ENCODE peak calls at places on chromosomes 1 and 21, in four cellular contexts. A is H1, K is K562, L is SK-N-SH. D is an unnamed sample.

GRCh38 chr1:45334308-45335245 is 5.4 kb upstream of the TOE1 start:
- DNase-seq in A (no peak), K (no peak), L (no peak), D (peak)

GRCh38 chr1:31814041-31814511 is 1.7 kb downstream of the SPOCD1 start:
- DNase-seq in A (no peak), K (no peak), L (peak), D (no peak)

GRCh38 chr1:233482388-233482787 is 131.5 kb upstream of the KCNK1 start:
- DNase-seq in A (no peak), K (no peak), L (no peak), D (no peak)

GRCh38 chr1:231683439-231684165 is 57.0 kb downstream of the DISC1 start:
- DNase-seq in A (no peak), K (no peak), L (no peak), D (no peak)

GRCh38 chr1:223230161-223230881 is 87.3 kb upstream of the TLR5 start:
- DNase-seq in A (no peak), K (no peak), L (no peak), D (no peak)

GRCh38 chr1:107196973-107197562 is 56.2 kb downstream of the NTNG1 start:
- DNase-seq in A (peak), K (peak), L (no peak), D (peak)

GRCh38 chr1:36920371-36920770 is 113.9 kb downstream of the GRIK3 start:
- DNase-seq in A (peak), K (no peak), L (no peak), D (no peak)

GRCh38 chr21:31395268-31395667 is 51.2 kb upstream of the TIAM1 start:
- DNase-seq in A (no peak), K (no peak), L (no peak), D (no peak)

GRCh38 chr1:111154021-111154999 is 14.3 kb downstream of the CEPT1 start:
- DNase-seq in A (no peak), K (no peak), L (no peak), D (no peak)

GRCh38 chr1:156259805-156260204 is 11.9 kb upstream of the PAQR6 start:
- DNase-seq in A (no peak), K (no peak), L (peak), D (no peak)

GRCh38 chr1:64019818-64020217 is 183.6 kb upstream of the UBE2U start:
- DNase-seq in A (no peak), K (no peak), L (no peak), D (no peak)

GRCh38 chr1:2042830-2043773 is 7.1 kb upstream of the PRKCZ start:
- DNase-seq in A (no peak), K (no peak), L (peak), D (no peak)

GRCh38 chr1:61645476-61645875 is 79.5 kb downstream of the TM2D1 start:
- DNase-seq in A (no peak), K (no peak), L (no peak), D (no peak)

GRCh38 chr1:227429447-227430359 is 111.4 kb upstream of the CDC42BPA start:
- DNase-seq in A (no peak), K (no peak), L (no peak), D (no peak)

GRCh38 chr21:25191141-25191540 is 416.1 kb downstream of the MRPL39 start:
- DNase-seq in A (no peak), K (no peak), L (no peak), D (no peak)

GRCh38 chr21:44255519-44255981 is 6.1 kb downstream of the DNMT3L start:
- DNase-seq in A (no peak), K (no peak), L (no peak), D (peak)

GRCh38 chr1:12167493-12168429 is 970 bp downstream of the TNFRSF1B start:
- DNase-seq in A (no peak), K (peak), L (no peak), D (no peak)

GRCh38 chr1:234925440-234926251 is 203.0 kb downstream of the TOMM20 start:
- DNase-seq in A (no peak), K (no peak), L (no peak), D (no peak)

GRCh38 chr1:110390692-110391232 is at the start of gene SLC16A4:
- DNase-seq in A (no peak), K (no peak), L (peak), D (no peak)

GRCh38 chr1:65421341-65422174 is 1.1 kb downstream of the LEPR start:
- DNase-seq in A (no peak), K (no peak), L (no peak), D (no peak)

GRCh38 chr1:33094971-33095604 is 14.1 kb downstream of the AZIN2 start:
- DNase-seq in A (peak), K (peak), L (peak), D (peak)

GRCh38 chr1:167076136-167076710 is 14.0 kb downstream of the GPA33 start:
- DNase-seq in A (no peak), K (no peak), L (no peak), D (no peak)
- TF ChIP-seq TEAD4 in A (no peak), K (no peak), L (no peak), D (no peak)

DNA sequence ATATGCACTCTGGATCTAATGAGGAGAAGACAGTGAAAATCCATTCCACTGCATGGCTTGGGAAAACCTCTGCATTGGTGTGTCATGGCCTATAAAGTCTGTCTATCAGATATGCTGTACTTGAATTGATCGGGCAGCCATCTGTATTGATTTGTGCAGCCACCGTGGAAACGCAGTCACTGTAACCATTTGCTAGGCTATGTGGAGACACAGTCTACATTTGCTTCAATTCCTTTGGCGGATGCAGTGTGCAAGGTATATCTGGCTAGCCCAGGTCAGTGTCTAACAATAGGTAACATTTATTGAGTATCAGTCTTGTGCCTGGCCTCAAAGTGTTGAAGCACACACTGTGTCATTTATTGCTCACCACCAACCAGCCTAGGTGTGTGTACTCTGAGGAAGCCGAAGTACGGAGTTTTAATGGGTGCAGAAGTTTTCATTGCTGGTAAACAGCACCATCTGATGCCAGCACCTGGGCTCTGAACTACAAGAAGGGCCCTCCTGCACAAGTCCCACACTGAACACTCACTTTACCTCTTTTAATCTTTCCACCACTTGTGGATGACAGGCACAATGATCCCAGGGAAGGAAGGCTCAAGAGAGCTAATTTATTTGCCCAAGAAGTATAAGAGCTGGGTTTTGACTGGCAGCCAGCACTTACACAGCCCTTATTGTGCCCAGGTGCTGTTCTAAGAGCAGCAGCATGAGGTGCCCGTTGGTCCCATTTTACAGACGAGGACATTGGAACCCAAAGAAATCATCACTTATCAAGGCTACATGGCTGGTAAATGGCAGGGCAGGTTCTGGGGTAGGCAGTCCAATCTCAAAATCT is 83.3 kb downstream of the DAB1 start:
- DNase-seq in A (no peak), K (no peak), L (peak), D (no peak)
- TF ChIP-seq CTCF in A (no peak), K (no peak), L (no peak), D (no peak)

DNA sequence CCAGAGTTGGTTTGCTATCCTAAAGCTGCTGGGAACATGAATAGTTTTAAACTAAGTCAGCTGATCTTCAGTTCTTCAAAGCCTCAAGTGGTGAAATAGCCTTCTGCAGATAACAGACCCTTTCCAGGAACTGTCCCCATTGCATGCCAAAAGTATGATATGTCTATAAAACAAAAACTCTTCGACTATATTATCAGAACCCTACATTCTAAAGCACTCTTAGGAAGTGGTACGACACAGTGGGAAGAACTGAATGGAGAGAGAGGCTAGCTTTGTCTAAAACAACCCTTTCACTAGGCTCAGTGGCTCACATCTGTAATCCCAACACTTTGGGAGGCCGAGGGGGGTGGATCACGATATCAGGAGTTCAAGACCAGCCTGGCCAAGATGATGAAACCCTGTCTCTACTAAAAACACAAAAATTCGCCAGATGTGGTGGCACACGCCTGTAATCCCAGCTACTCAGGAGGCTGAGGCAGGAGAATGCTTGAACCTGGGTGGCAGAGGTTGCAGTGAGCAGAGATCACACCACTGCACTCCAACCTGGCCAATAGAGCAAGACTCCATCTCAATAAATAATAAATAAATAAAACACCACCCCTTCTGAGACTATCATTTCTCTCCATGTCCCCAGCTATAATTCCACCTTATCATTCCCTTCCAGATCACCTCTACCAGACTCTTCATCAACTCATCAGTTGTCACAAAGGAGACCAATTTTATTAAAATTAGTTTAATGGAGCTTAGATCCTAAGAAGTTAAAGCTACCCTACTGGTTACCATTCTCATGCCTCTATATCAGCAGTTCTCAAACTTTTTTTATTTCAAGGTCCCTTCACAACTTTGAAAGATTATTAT is 2.3 kb upstream of the FRRS1 start:
- DNase-seq in A (no peak), K (no peak), L (no peak), D (no peak)
- TF ChIP-seq TEAD4 in A (no peak), K (peak), L (no peak), D (no peak)

DNA sequence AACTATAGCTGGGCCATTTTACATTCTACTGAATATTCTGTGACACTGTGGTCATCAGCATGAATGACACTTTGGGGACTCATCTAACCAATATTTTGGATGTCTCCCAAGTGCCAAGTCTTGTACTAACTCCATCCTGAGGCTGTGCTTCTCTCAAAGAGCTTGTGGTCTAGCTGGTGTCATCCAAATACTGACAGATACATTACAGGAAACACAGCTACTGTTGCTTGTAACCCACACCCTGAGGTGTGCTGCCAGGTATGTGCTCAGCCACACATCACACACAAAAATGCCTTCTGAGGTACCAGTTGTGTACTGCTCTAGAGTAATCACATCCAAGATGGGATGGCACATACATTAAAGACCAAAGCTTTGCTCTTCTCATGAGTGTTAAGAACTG is 81.6 kb downstream of the ST6GALNAC5 start:
- DNase-seq in A (no peak), K (no peak), L (no peak), D (no peak)
- TF ChIP-seq CTCF in A (no peak), K (no peak), L (no peak), D (no peak)